ENCODE peak calls at places on chromosomes 1 and 21, in nine cellular contexts. One of them, this sample, is unnamed.

GRCh38 chr1:16267690-16268180 is 30.8 kb upstream of the CPLANE2 start:
- DNase-seq in GM12878: no peak
- DNase-seq in DND-41: no peak
- DNase-seq in PC-3: no peak
- DNase-seq in mesendoderm: no peak
- DNase-seq in GM23248: peak; percentile 28
- DNase-seq in mesenchymal stem cell: no peak
- DNase-seq in MM.1S: no peak
- DNase-seq in HCT116: no peak
- DNase-seq in this sample: no peak

GRCh38 chr1:200082329-200082728 is 54.8 kb downstream of the NR5A2 start:
- DNase-seq in GM12878: no peak
- DNase-seq in DND-41: no peak
- DNase-seq in PC-3: peak; percentile 88
- DNase-seq in mesendoderm: no peak
- DNase-seq in GM23248: peak; percentile 32
- DNase-seq in mesenchymal stem cell: no peak
- DNase-seq in MM.1S: no peak
- DNase-seq in HCT116: no peak
- DNase-seq in this sample: no peak

GRCh38 chr1:18344755-18345154 is 136.0 kb upstream of the KLHDC7A start:
- DNase-seq in GM12878: no peak
- DNase-seq in DND-41: no peak
- DNase-seq in PC-3: no peak
- DNase-seq in mesendoderm: no peak
- DNase-seq in GM23248: no peak
- DNase-seq in mesenchymal stem cell: no peak
- DNase-seq in MM.1S: no peak
- DNase-seq in HCT116: no peak
- DNase-seq in this sample: no peak

GRCh38 chr1:150922519-150922975 is 3.6 kb upstream of the SETDB1 start:
- DNase-seq in GM12878: peak; percentile 86
- DNase-seq in DND-41: peak; percentile 77
- DNase-seq in PC-3: peak; percentile 97
- DNase-seq in mesendoderm: peak; percentile 87
- DNase-seq in GM23248: peak; percentile 96
- DNase-seq in mesenchymal stem cell: peak; percentile 88
- DNase-seq in MM.1S: peak; percentile 91
- DNase-seq in HCT116: peak; percentile 72
- DNase-seq in this sample: peak; percentile 84

GRCh38 chr21:23633447-23633846 is 1973.8 kb downstream of the MRPL39 start:
- DNase-seq in GM12878: no peak
- DNase-seq in DND-41: no peak
- DNase-seq in PC-3: no peak
- DNase-seq in mesendoderm: no peak
- DNase-seq in GM23248: no peak
- DNase-seq in mesenchymal stem cell: no peak
- DNase-seq in MM.1S: no peak
- DNase-seq in HCT116: no peak
- DNase-seq in this sample: no peak

GRCh38 chr1:51220548-51220947 is 15.5 kb upstream of the RNF11 start:
- DNase-seq in GM12878: no peak
- DNase-seq in DND-41: no peak
- DNase-seq in PC-3: no peak
- DNase-seq in mesendoderm: no peak
- DNase-seq in GM23248: no peak
- DNase-seq in mesenchymal stem cell: no peak
- DNase-seq in MM.1S: no peak
- DNase-seq in HCT116: no peak
- DNase-seq in this sample: no peak

GRCh38 chr1:8518490-8518801 is 200.5 kb downstream of the SLC45A1 start:
- DNase-seq in GM12878: no peak
- DNase-seq in DND-41: no peak
- DNase-seq in PC-3: no peak
- DNase-seq in mesendoderm: no peak
- DNase-seq in GM23248: no peak
- DNase-seq in mesenchymal stem cell: no peak
- DNase-seq in MM.1S: no peak
- DNase-seq in HCT116: no peak
- DNase-seq in this sample: no peak

GRCh38 chr21:40165212-40165611 is 298.0 kb downstream of the PCP4 start:
- DNase-seq in GM12878: no peak
- DNase-seq in DND-41: no peak
- DNase-seq in PC-3: no peak
- DNase-seq in mesendoderm: peak; percentile 26
- DNase-seq in GM23248: no peak
- DNase-seq in mesenchymal stem cell: no peak
- DNase-seq in MM.1S: no peak
- DNase-seq in HCT116: no peak
- DNase-seq in this sample: no peak

GRCh38 chr1:229406798-229407197 is 27.1 kb downstream of the ACTA1 start:
- DNase-seq in GM12878: no peak
- DNase-seq in DND-41: no peak
- DNase-seq in PC-3: no peak
- DNase-seq in mesendoderm: peak; percentile 63
- DNase-seq in GM23248: no peak
- DNase-seq in mesenchymal stem cell: no peak
- DNase-seq in MM.1S: no peak
- DNase-seq in HCT116: no peak
- DNase-seq in this sample: no peak

GRCh38 chr1:56837244-56837926 is 17.2 kb upstream of the C8A start:
- DNase-seq in GM12878: no peak
- DNase-seq in DND-41: no peak
- DNase-seq in PC-3: peak; percentile 25
- DNase-seq in mesendoderm: peak; percentile 71
- DNase-seq in GM23248: peak; percentile 35
- DNase-seq in mesenchymal stem cell: no peak
- DNase-seq in MM.1S: no peak
- DNase-seq in HCT116: no peak
- DNase-seq in this sample: peak; percentile 48

GRCh38 chr1:8854270-8854669 is 24.2 kb downstream of the ENO1 start:
- DNase-seq in GM12878: no peak
- DNase-seq in DND-41: no peak
- DNase-seq in PC-3: no peak
- DNase-seq in mesendoderm: no peak
- DNase-seq in GM23248: no peak
- DNase-seq in mesenchymal stem cell: no peak
- DNase-seq in MM.1S: no peak
- DNase-seq in HCT116: no peak
- DNase-seq in this sample: no peak

GRCh38 chr1:214102907-214103306 is 115.1 kb downstream of the PROX1 start:
- DNase-seq in GM12878: no peak
- DNase-seq in DND-41: no peak
- DNase-seq in PC-3: peak; percentile 96
- DNase-seq in mesendoderm: no peak
- DNase-seq in GM23248: peak; percentile 69
- DNase-seq in mesenchymal stem cell: peak; percentile 62
- DNase-seq in MM.1S: no peak
- DNase-seq in HCT116: peak; percentile 81
- DNase-seq in this sample: peak; percentile 69

GRCh38 chr1:53944469-53945182 is 873 bp downstream of the IFT25 start:
- DNase-seq in GM12878: no peak
- DNase-seq in DND-41: peak; percentile 33
- DNase-seq in PC-3: no peak
- DNase-seq in mesendoderm: peak; percentile 44
- DNase-seq in GM23248: peak; percentile 51
- DNase-seq in mesenchymal stem cell: peak; percentile 34
- DNase-seq in MM.1S: peak; percentile 11
- DNase-seq in HCT116: no peak
- DNase-seq in this sample: no peak

GRCh38 chr1:239288964-239289535 is 97.3 kb upstream of the CHRM3 start:
- DNase-seq in GM12878: no peak
- DNase-seq in DND-41: no peak
- DNase-seq in PC-3: peak; percentile 20
- DNase-seq in mesendoderm: no peak
- DNase-seq in GM23248: no peak
- DNase-seq in mesenchymal stem cell: no peak
- DNase-seq in MM.1S: no peak
- DNase-seq in HCT116: no peak
- DNase-seq in this sample: no peak

GRCh38 chr1:8134546-8135235 is 108.6 kb upstream of the ERRFI1 start:
- DNase-seq in GM12878: no peak
- DNase-seq in DND-41: no peak
- DNase-seq in PC-3: no peak
- DNase-seq in mesendoderm: no peak
- DNase-seq in GM23248: peak; percentile 43
- DNase-seq in mesenchymal stem cell: peak; percentile 66
- DNase-seq in MM.1S: no peak
- DNase-seq in HCT116: no peak
- DNase-seq in this sample: no peak

GRCh38 chr1:65939636-65940035 is 146.9 kb downstream of the PDE4B start:
- DNase-seq in GM12878: no peak
- DNase-seq in DND-41: no peak
- DNase-seq in PC-3: no peak
- DNase-seq in mesendoderm: no peak
- DNase-seq in GM23248: peak; percentile 74
- DNase-seq in mesenchymal stem cell: no peak
- DNase-seq in MM.1S: no peak
- DNase-seq in HCT116: no peak
- DNase-seq in this sample: no peak

GRCh38 chr1:48875736-48876135 is 99.0 kb upstream of the BEND5 start:
- DNase-seq in GM12878: no peak
- DNase-seq in DND-41: no peak
- DNase-seq in PC-3: no peak
- DNase-seq in mesendoderm: no peak
- DNase-seq in GM23248: no peak
- DNase-seq in mesenchymal stem cell: no peak
- DNase-seq in MM.1S: no peak
- DNase-seq in HCT116: no peak
- DNase-seq in this sample: no peak

GRCh38 chr1:205343431-205344009 is 13.2 kb downstream of the KLHDC8A start:
- DNase-seq in GM12878: no peak
- DNase-seq in DND-41: no peak
- DNase-seq in PC-3: no peak
- DNase-seq in mesendoderm: peak; percentile 78
- DNase-seq in GM23248: peak; percentile 35
- DNase-seq in mesenchymal stem cell: no peak
- DNase-seq in MM.1S: no peak
- DNase-seq in HCT116: no peak
- DNase-seq in this sample: no peak

GRCh38 chr1:21240706-21241105 is 49.6 kb downstream of the ECE1 start:
- DNase-seq in GM12878: no peak
- DNase-seq in DND-41: no peak
- DNase-seq in PC-3: no peak
- DNase-seq in mesendoderm: no peak
- DNase-seq in GM23248: no peak
- DNase-seq in mesenchymal stem cell: no peak
- DNase-seq in MM.1S: no peak
- DNase-seq in HCT116: no peak
- DNase-seq in this sample: no peak

GRCh38 chr1:13766906-13767564 is 67.0 kb downstream of the PRDM2 start:
- DNase-seq in GM12878: no peak
- DNase-seq in DND-41: no peak
- DNase-seq in PC-3: peak; percentile 93
- DNase-seq in mesendoderm: no peak
- DNase-seq in GM23248: peak; percentile 86
- DNase-seq in mesenchymal stem cell: no peak
- DNase-seq in MM.1S: no peak
- DNase-seq in HCT116: no peak
- DNase-seq in this sample: no peak

DNA sequence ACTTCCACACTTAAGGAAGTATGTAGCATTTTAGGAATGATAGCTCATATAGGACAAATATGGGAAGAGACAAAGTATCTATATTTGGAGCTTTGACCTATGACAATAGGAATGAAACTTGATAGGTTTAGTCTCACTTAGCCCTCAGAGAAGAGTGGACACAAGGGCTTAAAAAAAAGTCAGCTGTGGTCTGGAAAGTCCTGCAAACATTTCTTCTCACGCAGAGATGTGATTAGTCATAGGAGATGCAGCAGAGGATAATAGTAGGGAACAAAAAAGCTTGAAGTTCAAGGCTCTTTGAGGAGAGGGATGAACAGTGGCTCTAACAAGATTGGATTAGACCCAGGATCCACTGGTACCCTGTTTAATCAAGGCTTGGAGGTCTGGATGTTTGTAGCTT is 14.8 kb upstream of the RNF220 start:
- DNase-seq in GM12878: no peak
- DNase-seq in DND-41: no peak
- DNase-seq in PC-3: peak; percentile 81
- DNase-seq in mesendoderm: no peak
- DNase-seq in GM23248: peak; percentile 86
- DNase-seq in mesenchymal stem cell: peak; percentile 92
- DNase-seq in MM.1S: no peak
- DNase-seq in HCT116: no peak
- DNase-seq in this sample: no peak
- H3K4me2 ChIP-seq in GM12878: no peak overlapping the region
- H3K4me2 ChIP-seq in DND-41: no peak overlapping the region
- H3K4me2 ChIP-seq in PC-3: peak overlapping the region; percentile 28
- H3K4me2 ChIP-seq in mesendoderm: no peak overlapping the region
- H3K4me2 ChIP-seq in GM23248: peak overlapping the region; percentile 7
- H3K4me2 ChIP-seq in mesenchymal stem cell: no peak overlapping the region
- H3K4me2 ChIP-seq in MM.1S: no peak overlapping the region
- H3K4me2 ChIP-seq in HCT116: peak overlapping the region; percentile 2
- H3K4me2 ChIP-seq in this sample: no peak overlapping the region

GRCh38 chr1:30942326-30942978 is 33.9 kb upstream of the SDC3 start:
- DNase-seq in GM12878: no peak
- DNase-seq in DND-41: no peak
- DNase-seq in PC-3: no peak
- DNase-seq in mesendoderm: no peak
- DNase-seq in GM23248: peak; percentile 32
- DNase-seq in mesenchymal stem cell: no peak
- DNase-seq in MM.1S: no peak
- DNase-seq in HCT116: no peak
- DNase-seq in this sample: no peak
- H3K36me3 ChIP-seq in GM12878: peaks cover 12% of the 10 kb centered on the region
- H3K36me3 ChIP-seq in DND-41: peaks cover 89% of the 10 kb centered on the region
- H3K36me3 ChIP-seq in PC-3: peaks cover 66% of the 10 kb centered on the region
- H3K36me3 ChIP-seq in mesendoderm: peaks cover 16% of the 10 kb centered on the region
- H3K36me3 ChIP-seq in GM23248: peaks cover 66% of the 10 kb centered on the region
- H3K36me3 ChIP-seq in mesenchymal stem cell: peaks cover 37% of the 10 kb centered on the region
- H3K36me3 ChIP-seq in MM.1S: peaks cover 18% of the 10 kb centered on the region
- H3K36me3 ChIP-seq in HCT116: peaks cover 48% of the 10 kb centered on the region
- H3K36me3 ChIP-seq in this sample: peaks cover 49% of the 10 kb centered on the region

DNA sequence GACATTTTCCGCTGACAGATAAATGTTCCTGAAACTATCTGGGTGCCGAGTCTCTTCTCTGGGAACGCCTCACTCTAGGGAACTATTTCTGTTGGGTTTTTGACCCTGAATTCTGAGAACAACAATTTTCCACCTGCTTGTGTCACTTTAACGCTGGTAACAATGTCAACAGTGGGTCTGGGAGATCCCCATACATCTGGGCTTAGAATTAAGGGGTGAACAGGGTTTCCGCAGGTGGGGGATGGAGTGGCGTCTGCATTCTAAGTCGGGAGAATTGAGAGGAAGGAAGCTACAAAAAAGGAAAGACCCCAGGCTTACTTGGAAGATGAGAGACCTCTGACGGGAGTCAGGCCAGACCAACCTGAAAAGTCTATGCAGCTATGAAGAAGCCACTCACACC is 8.7 kb downstream of the CD247 start:
- DNase-seq in GM12878: no peak
- DNase-seq in DND-41: no peak
- DNase-seq in PC-3: no peak
- DNase-seq in mesendoderm: no peak
- DNase-seq in GM23248: no peak
- DNase-seq in mesenchymal stem cell: no peak
- DNase-seq in MM.1S: no peak
- DNase-seq in HCT116: no peak
- DNase-seq in this sample: no peak
- H3K4me2 ChIP-seq in GM12878: no peak overlapping the region
- H3K4me2 ChIP-seq in DND-41: no peak overlapping the region
- H3K4me2 ChIP-seq in PC-3: no peak overlapping the region
- H3K4me2 ChIP-seq in mesendoderm: no peak overlapping the region
- H3K4me2 ChIP-seq in GM23248: no peak overlapping the region
- H3K4me2 ChIP-seq in mesenchymal stem cell: no peak overlapping the region
- H3K4me2 ChIP-seq in MM.1S: no peak overlapping the region
- H3K4me2 ChIP-seq in HCT116: no peak overlapping the region
- H3K4me2 ChIP-seq in this sample: no peak overlapping the region

GRCh38 chr1:112695276-112695675 is 11.7 kb downstream of the RHOC start:
- DNase-seq in GM12878: no peak
- DNase-seq in DND-41: no peak
- DNase-seq in PC-3: no peak
- DNase-seq in mesendoderm: no peak
- DNase-seq in GM23248: no peak
- DNase-seq in mesenchymal stem cell: no peak
- DNase-seq in MM.1S: no peak
- DNase-seq in HCT116: no peak
- DNase-seq in this sample: no peak
- H3K36me3 ChIP-seq in GM12878: peaks cover 4% of the 10 kb centered on the region
- H3K36me3 ChIP-seq in DND-41: peaks cover 90% of the 10 kb centered on the region
- H3K36me3 ChIP-seq in PC-3: peaks cover 6% of the 10 kb centered on the region
- H3K36me3 ChIP-seq in mesendoderm: peaks cover 21% of the 10 kb centered on the region
- H3K36me3 ChIP-seq in GM23248: no peaks in the 10 kb centered on the region
- H3K36me3 ChIP-seq in mesenchymal stem cell: peaks cover 81% of the 10 kb centered on the region
- H3K36me3 ChIP-seq in MM.1S: no peaks in the 10 kb centered on the region
- H3K36me3 ChIP-seq in HCT116: peaks cover 23% of the 10 kb centered on the region
- H3K36me3 ChIP-seq in this sample: peaks cover 26% of the 10 kb centered on the region

This sample was measured in keratinocyte.